ENCODE peak calls at places on chromosomes 3 and 15, in nine cellular contexts. G is pancreas; V is upper lobe of right lung; O is HS-5; D is HT1080; M is activated T-helper 1 cell treated with anti-CD3 and anti-CD28 coated beads, Interleukin-2, amount 50 U/mL, for 16 hours; H is GM19239; Z is HepG2; T is naive thymus-derived CD8-positive, alpha-beta T cell. U is an unnamed sample.

GRCh38 chr3:171044828-171045793 is 18.6 kb upstream of the SLC2A2 start:
- DNase-seq in T (no peak), Z (peak), H (no peak), O (peak), D (no peak), G (no peak), M (no peak), V (no peak), U (no peak)

GRCh38 chr3:141360888-141361598 is 7.3 kb upstream of the ZBTB38 start:
- DNase-seq in T (peak), D (peak), V (no peak), Z (peak), O (peak), M (no peak), H (peak), G (no peak), U (no peak)

GRCh38 chr3:148861277-148861869 is 3.7 kb upstream of the CPA3 start:
- DNase-seq in M (no peak), D (peak), G (no peak), T (peak), H (no peak), O (peak), Z (peak), V (no peak), U (peak)

GRCh38 chr15:22980189-22981136 is at the start of gene CYFIP1:
- DNase-seq in D (peak), V (peak), M (no peak), G (peak), O (no peak), H (peak), Z (peak), T (no peak), U (peak)

GRCh38 chr3:38587548-38588131 is 61.8 kb downstream of the SCN5A start:
- DNase-seq in M (no peak), V (peak), H (no peak), D (no peak), G (no peak), Z (no peak), O (no peak), T (no peak), U (no peak)

GRCh38 chr3:38107911-38108648 is 28.8 kb downstream of the ACAA1 start:
- DNase-seq in Z (no peak), D (no peak), H (no peak), V (no peak), M (no peak), O (no peak), T (no peak), G (no peak), U (no peak)

GRCh38 chr3:16236030-16236639 is 28.6 kb downstream of the DPH3 start:
- DNase-seq in T (no peak), H (no peak), M (no peak), D (no peak), Z (no peak), G (no peak), V (no peak), O (no peak), U (no peak)

GRCh38 chr15:41992803-41993190 is 20.4 kb upstream of the EHD4 start:
- DNase-seq in M (no peak), T (no peak), D (no peak), O (no peak), G (no peak), Z (no peak), H (no peak), V (peak), U (no peak)

GRCh38 chr15:75171408-75171807 is 30.3 kb upstream of the C15orf39 start:
- DNase-seq in G (no peak), D (peak), M (no peak), O (peak), V (peak), H (no peak), Z (peak), T (no peak), U (no peak)

GRCh38 chr3:20857636-20858035 is 671.6 kb upstream of the SGO1 start:
- DNase-seq in T (no peak), Z (no peak), G (no peak), M (no peak), D (no peak), H (no peak), V (no peak), O (peak), U (no peak)

GRCh38 chr15:96330450-96331140 is at the start of gene NR2F2:
- DNase-seq in G (peak), M (no peak), D (peak), V (peak), O (peak), T (no peak), H (peak), Z (peak), U (peak)

GRCh38 chr15:48681274-48681840 is 35.8 kb upstream of the FBN1 start:
- DNase-seq in Z (no peak), V (no peak), D (peak), H (no peak), O (no peak), M (no peak), G (no peak), T (no peak), U (no peak)

GRCh38 chr3:175969456-175969855 is 1110.3 kb downstream of the NAALADL2 start:
- DNase-seq in H (no peak), O (no peak), G (no peak), T (no peak), V (no peak), M (no peak), D (no peak), Z (no peak), U (no peak)

GRCh38 chr3:5616873-5617272 is 429.4 kb downstream of the EDEM1 start:
- DNase-seq in V (no peak), G (no peak), H (no peak), T (no peak), D (no peak), Z (no peak), M (no peak), O (no peak), U (no peak)

GRCh38 chr15:90851945-90852344 is 16.4 kb upstream of the FURIN start:
- DNase-seq in T (no peak), D (no peak), V (no peak), G (no peak), Z (no peak), M (no peak), H (no peak), O (no peak), U (no peak)

GRCh38 chr15:39744334-39745103 is 38.1 kb downstream of the FSIP1 start:
- DNase-seq in M (no peak), G (no peak), O (no peak), V (no peak), D (no peak), T (no peak), Z (no peak), H (no peak), U (no peak)

GRCh38 chr3:148955544-148956346 is 35.6 kb upstream of the GYG1 start:
- DNase-seq in D (peak), T (peak), M (no peak), G (no peak), O (peak), H (no peak), Z (peak), V (no peak), U (no peak)

GRCh38 chr15:66400351-66400774 is 13.7 kb downstream of the MAP2K1 start:
- DNase-seq in H (no peak), V (no peak), T (no peak), Z (no peak), G (no peak), O (no peak), M (no peak), D (peak), U (no peak)